ENCODE peak calls at places on chromosomes 12 and 14, in seven cellular contexts. Y is hepatocyte, N is AG10803, O is fibroblast of lung, Q is choroid plexus epithelial cell, V is WTC11, S is GM12865. Z is an unnamed sample.

GRCh38 chr14:49962616-49963015 is 69.7 kb downstream of the ARF6 start:
- DNase-seq in Y (no peak), N (no peak), O (peak; percentile 44), Q (peak; percentile 40), V (no peak), S (peak; percentile 74), Z (no peak)

GRCh38 chr12:9064815-9065606 is 50.7 kb downstream of the A2M start:
- DNase-seq in Y (peak; percentile 93), N (peak; percentile 39), O (peak; percentile 46), Q (peak; percentile 36), V (peak; percentile 85), S (no peak), Z (peak; percentile 70)

GRCh38 chr14:34035177-34035933 is 84.5 kb upstream of the EGLN3 start:
- DNase-seq in Y (no peak), N (no peak), O (peak; percentile 27), Q (no peak), V (no peak), S (no peak), Z (no peak)

GRCh38 chr14:43204816-43205215 is 1302.3 kb downstream of the FSCB start:
- DNase-seq in Y (no peak), N (no peak), O (no peak), Q (peak; percentile 30), V (no peak), S (no peak), Z (no peak)

GRCh38 chr12:69401940-69402339 is 42.4 kb downstream of the YEATS4 start:
- DNase-seq in Y (no peak), N (no peak), O (peak; percentile 68), Q (no peak), V (no peak), S (no peak), Z (no peak)

GRCh38 chr12:13749380-13749779 is 232.0 kb downstream of the GRIN2B start:
- DNase-seq in Y (no peak), N (no peak), O (no peak), Q (no peak), V (peak; percentile 47), S (no peak), Z (no peak)

GRCh38 chr14:89702151-89702936 is 252.2 kb downstream of the EFCAB11 start:
- DNase-seq in Y (peak; percentile 30), N (peak; percentile 80), O (peak; percentile 58), Q (peak; percentile 65), V (no peak), S (peak; percentile 12), Z (peak; percentile 38)

GRCh38 chr12:10211101-10211974 is 1.3 kb upstream of the GABARAPL1 start:
- DNase-seq in Y (peak; percentile 17), N (no peak), O (peak; percentile 15), Q (no peak), V (no peak), S (no peak), Z (no peak)

GRCh38 chr14:74706101-74706500 is 6.8 kb downstream of the AREL1 start:
- DNase-seq in Y (no peak), N (no peak), O (peak; percentile 21), Q (no peak), V (no peak), S (no peak), Z (no peak)

GRCh38 chr14:88421286-88421685 is 35.8 kb downstream of the SPATA7 start:
- DNase-seq in Y (no peak), N (peak; percentile 81), O (peak; percentile 34), Q (peak; percentile 2), V (no peak), S (no peak), Z (no peak)

GRCh38 chr14:90454041-90455000 is 57.5 kb downstream of the CALM1 start:
- DNase-seq in Y (peak; percentile 84), N (peak; percentile 79), O (peak; percentile 92), Q (peak; percentile 85), V (peak; percentile 96), S (peak; percentile 36), Z (peak; percentile 82)

GRCh38 chr14:65357091-65357490 is 55.4 kb upstream of the FUT8 start:
- DNase-seq in Y (no peak), N (peak; percentile 24), O (peak; percentile 24), Q (no peak), V (no peak), S (peak; percentile 66), Z (no peak)

GRCh38 chr12:27083861-27084271 is 1.5 kb upstream of the C12orf71 start:
- DNase-seq in Y (peak; percentile 37), N (peak; percentile 71), O (peak; percentile 64), Q (peak; percentile 72), V (no peak), S (no peak), Z (no peak)

GRCh38 chr12:100566887-100567637 is 6.4 kb upstream of the GAS2L3 start:
- DNase-seq in Y (no peak), N (no peak), O (peak; percentile 18), Q (peak; percentile 56), V (no peak), S (peak; percentile 66), Z (no peak)

GRCh38 chr12:130013771-130014484 is 110.1 kb upstream of the TMEM132D start:
- DNase-seq in Y (peak; percentile 80), N (peak; percentile 20), O (peak; percentile 16), Q (peak; percentile 61), V (peak; percentile 68), S (peak; percentile 36), Z (peak; percentile 52)

GRCh38 chr14:90060312-90060964 is 1.4 kb upstream of the KCNK13 start:
- DNase-seq in Y (peak; percentile 70), N (peak; percentile 21), O (peak; percentile 63), Q (peak; percentile 56), V (peak; percentile 81), S (peak; percentile 72), Z (peak; percentile 56)

DNA sequence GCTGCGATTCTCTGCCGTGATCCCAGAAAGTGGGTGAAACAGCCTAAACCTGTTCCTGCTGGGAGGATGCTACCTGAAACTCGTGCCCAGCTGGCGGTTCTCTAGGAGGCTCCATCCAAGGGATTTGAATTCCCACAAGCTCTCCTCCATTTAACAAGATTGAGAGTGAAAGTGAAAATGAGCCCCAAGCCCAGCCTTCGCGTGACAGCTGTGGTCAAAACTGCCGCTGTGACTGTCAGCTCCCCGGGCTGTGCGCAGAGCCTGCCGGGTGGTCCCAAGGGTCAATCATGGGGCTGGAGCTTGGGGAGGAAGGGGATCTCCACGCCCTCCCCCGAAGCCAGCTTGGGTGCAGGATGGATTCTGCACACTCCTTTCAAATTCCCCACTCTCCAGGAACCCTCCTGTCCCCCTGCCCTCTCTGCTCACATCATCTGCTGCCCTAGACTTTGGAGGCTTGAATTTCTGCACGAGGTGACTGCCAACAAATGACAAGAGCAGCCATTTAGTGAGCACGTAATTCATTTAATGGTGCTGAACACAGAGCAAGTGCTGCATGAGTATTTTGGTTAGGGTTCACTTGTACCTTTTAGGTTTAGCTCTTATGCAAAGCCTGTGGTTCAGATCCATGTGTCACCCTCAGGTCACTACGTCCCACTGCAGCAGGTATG is 5.3 kb downstream of the ASB2 start:
- DNase-seq in Y (no peak), N (no peak), O (no peak), Q (no peak), V (no peak), S (peak; percentile 88), Z (no peak)
- TF ChIP-seq CTCF in Y (no peak), N (no peak), O (no peak), Q (no peak), V (no peak), S (no peak), Z (no peak)

GRCh38 chr14:37124617-37125016 is 47.8 kb downstream of the SLC25A21 start:
- DNase-seq in Y (peak; percentile 4), N (no peak), O (no peak), Q (peak; percentile 41), V (peak; percentile 45), S (peak; percentile 0), Z (no peak)
- TF ChIP-seq CTCF in Y (no peak), N (peak; percentile 19), O (no peak), Q (peak; percentile 35), V (no peak), S (no peak), Z (no peak)

DNA sequence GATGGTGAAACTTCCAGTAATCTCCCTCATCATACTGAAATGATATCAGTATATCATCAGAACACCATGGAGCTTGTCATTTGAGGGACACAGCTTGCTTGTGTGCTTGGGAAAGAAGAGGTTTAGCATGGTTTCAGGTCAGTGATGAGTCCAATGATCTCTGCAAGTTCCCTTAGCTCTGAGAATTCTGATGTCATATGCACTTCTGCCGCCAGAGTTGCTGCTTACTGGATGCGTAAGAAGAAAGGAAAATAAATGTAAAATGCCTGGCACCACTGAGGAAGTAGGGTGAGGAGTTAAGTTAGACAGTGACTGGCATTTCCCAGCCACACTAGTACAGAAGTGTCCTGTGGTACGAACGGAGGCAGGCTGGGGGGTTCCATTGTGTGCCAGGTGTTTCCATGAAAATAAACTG is 22.6 kb downstream of the PRKCH start:
- DNase-seq in Y (no peak), N (no peak), O (no peak), Q (no peak), V (no peak), S (peak; percentile 56), Z (no peak)
- TF ChIP-seq CTCF in Y (no peak), N (no peak), O (no peak), Q (no peak), V (no peak), S (peak; percentile 2), Z (no peak)

GRCh38 chr12:127178463-127178862 is 1088.5 kb upstream of the TMEM132C start:
- DNase-seq in Y (no peak), N (no peak), O (no peak), Q (no peak), V (no peak), S (no peak), Z (no peak)
- TF ChIP-seq CTCF in Y (no peak), N (no peak), O (no peak), Q (no peak), V (no peak), S (no peak), Z (no peak)

GRCh38 chr14:81931828-81932227 is 398.2 kb upstream of the SEL1L start:
- DNase-seq in Y (no peak), N (no peak), O (no peak), Q (no peak), V (no peak), S (no peak), Z (no peak)

DNA sequence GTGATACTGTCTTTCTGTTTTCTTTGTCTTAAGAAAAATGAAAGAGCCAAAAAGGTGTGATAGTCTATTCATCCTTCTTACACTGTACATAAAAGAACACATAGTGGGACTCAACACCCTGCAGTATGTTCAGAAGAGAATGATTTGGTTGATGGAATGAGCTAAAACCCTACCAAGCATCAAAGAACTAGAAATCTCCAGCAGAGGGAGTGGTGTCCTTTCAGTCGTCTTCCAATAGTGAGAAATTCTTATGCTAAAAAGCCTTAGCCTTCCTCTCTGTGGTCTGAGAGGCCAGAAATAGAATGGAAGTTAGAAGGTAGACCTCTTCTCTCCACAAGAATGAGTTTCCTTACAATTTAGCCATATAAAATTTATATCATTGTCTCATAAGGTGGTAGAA is 393.4 kb upstream of the SEL1L start:
- DNase-seq in Y (peak; percentile 40), N (no peak), O (no peak), Q (no peak), V (no peak), S (no peak), Z (no peak)
- TF ChIP-seq CTCF in Y (peak; percentile 49), N (no peak), O (no peak), Q (no peak), V (no peak), S (no peak), Z (no peak)

GRCh38 chr14:75793806-75794205 is 132.8 kb downstream of the TTLL5 start:
- DNase-seq in Y (peak; percentile 20), N (peak; percentile 22), O (no peak), Q (peak; percentile 58), V (no peak), S (peak; percentile 13), Z (no peak)

DNA sequence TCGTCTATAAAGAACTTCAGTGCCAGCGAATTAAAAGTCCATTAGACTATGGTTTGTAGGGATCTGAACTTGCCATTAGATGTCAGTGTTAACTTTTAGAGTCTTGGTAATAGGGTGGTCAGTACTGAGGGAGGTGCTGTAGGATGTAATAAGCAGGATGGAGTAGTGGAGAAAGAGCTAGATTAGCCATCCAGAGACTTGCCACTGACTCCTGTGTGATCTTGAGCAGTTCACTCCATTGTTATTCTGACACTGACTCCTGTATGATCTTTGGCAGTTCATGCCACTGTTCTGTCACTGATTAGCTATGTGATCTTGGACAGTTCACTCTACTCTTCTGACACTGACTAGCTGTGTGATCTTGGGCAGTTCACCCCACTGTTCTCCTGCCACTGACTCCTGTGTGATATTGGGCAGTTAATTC is 133.6 kb downstream of the TTLL5 start:
- DNase-seq in Y (peak; percentile 45), N (peak; percentile 76), O (peak; percentile 68), Q (peak; percentile 94), V (no peak), S (no peak), Z (no peak)
- TF ChIP-seq CTCF in Y (peak; percentile 62), N (peak; percentile 75), O (peak; percentile 54), Q (peak; percentile 76), V (no peak), S (no peak), Z (no peak)

Z was measured in mesothelial cell of epicardium.